ENCODE peak calls at places on chromosomes 4 and X, in nine cellular contexts. One of them, this sample, is unnamed.

GRCh38 chr4:5503295-5503694 is 205.1 kb downstream of the EVC2 start:
- DNase-seq in CD8-positive, alpha-beta T cell: no peak
- DNase-seq in bronchial epithelial cell: no peak
- DNase-seq in CD4-positive, alpha-beta T cell: no peak
- DNase-seq in AG10803: no peak
- DNase-seq in AG09309: no peak
- DNase-seq in WERI-Rb-1: no peak
- DNase-seq in ovary: no peak
- DNase-seq in BJ: no peak
- DNase-seq in this sample: no peak

GRCh38 chrX:120736989-120737388 is 107.1 kb upstream of the C1GALT1C1 start:
- DNase-seq in AG10803: no peak
- DNase-seq in BJ: no peak
- DNase-seq in ovary: no peak
- DNase-seq in bronchial epithelial cell: peak
- DNase-seq in CD8-positive, alpha-beta T cell: no peak
- DNase-seq in WERI-Rb-1: no peak
- DNase-seq in CD4-positive, alpha-beta T cell: no peak
- DNase-seq in AG09309: no peak
- DNase-seq in this sample: no peak

GRCh38 chrX:153732406-153732805 is 7.8 kb downstream of the ABCD1 start:
- DNase-seq in ovary: no peak
- DNase-seq in BJ: no peak
- DNase-seq in CD8-positive, alpha-beta T cell: no peak
- DNase-seq in AG10803: no peak
- DNase-seq in CD4-positive, alpha-beta T cell: no peak
- DNase-seq in AG09309: no peak
- DNase-seq in WERI-Rb-1: no peak
- DNase-seq in bronchial epithelial cell: peak
- DNase-seq in this sample: no peak

GRCh38 chr4:8383451-8384160 is 56.9 kb downstream of the ACOX3 start:
- DNase-seq in ovary: peak
- DNase-seq in AG09309: no peak
- DNase-seq in CD4-positive, alpha-beta T cell: no peak
- DNase-seq in AG10803: peak
- DNase-seq in BJ: peak
- DNase-seq in CD8-positive, alpha-beta T cell: no peak
- DNase-seq in WERI-Rb-1: no peak
- DNase-seq in bronchial epithelial cell: no peak
- DNase-seq in this sample: no peak

GRCh38 chr4:96767815-96768480 is 928.1 kb downstream of the PDHA2 start:
- DNase-seq in bronchial epithelial cell: peak
- DNase-seq in CD8-positive, alpha-beta T cell: no peak
- DNase-seq in WERI-Rb-1: no peak
- DNase-seq in ovary: no peak
- DNase-seq in BJ: no peak
- DNase-seq in AG09309: no peak
- DNase-seq in CD4-positive, alpha-beta T cell: no peak
- DNase-seq in AG10803: no peak
- DNase-seq in this sample: no peak

GRCh38 chr4:75950416-75950815 is 9.6 kb upstream of the NAAA start:
- DNase-seq in bronchial epithelial cell: no peak
- DNase-seq in AG10803: peak
- DNase-seq in ovary: no peak
- DNase-seq in BJ: no peak
- DNase-seq in AG09309: no peak
- DNase-seq in WERI-Rb-1: no peak
- DNase-seq in CD8-positive, alpha-beta T cell: no peak
- DNase-seq in CD4-positive, alpha-beta T cell: no peak
- DNase-seq in this sample: peak

GRCh38 chrX:25600776-25601175 is 537.4 kb upstream of the MAGEB18 start:
- DNase-seq in CD8-positive, alpha-beta T cell: no peak
- DNase-seq in bronchial epithelial cell: no peak
- DNase-seq in BJ: no peak
- DNase-seq in AG09309: no peak
- DNase-seq in ovary: no peak
- DNase-seq in CD4-positive, alpha-beta T cell: no peak
- DNase-seq in WERI-Rb-1: no peak
- DNase-seq in AG10803: no peak
- DNase-seq in this sample: no peak

GRCh38 chr4:10605746-10606482 is 78.7 kb downstream of the CLNK start:
- DNase-seq in ovary: no peak
- DNase-seq in WERI-Rb-1: no peak
- DNase-seq in bronchial epithelial cell: peak
- DNase-seq in CD8-positive, alpha-beta T cell: no peak
- DNase-seq in CD4-positive, alpha-beta T cell: no peak
- DNase-seq in AG10803: peak
- DNase-seq in BJ: no peak
- DNase-seq in AG09309: no peak
- DNase-seq in this sample: no peak

GRCh38 chrX:29297171-29297800 is 710.0 kb downstream of the IL1RAPL1 start:
- DNase-seq in BJ: no peak
- DNase-seq in AG10803: no peak
- DNase-seq in bronchial epithelial cell: no peak
- DNase-seq in ovary: no peak
- DNase-seq in CD4-positive, alpha-beta T cell: no peak
- DNase-seq in CD8-positive, alpha-beta T cell: no peak
- DNase-seq in WERI-Rb-1: no peak
- DNase-seq in AG09309: no peak
- DNase-seq in this sample: no peak

DNA sequence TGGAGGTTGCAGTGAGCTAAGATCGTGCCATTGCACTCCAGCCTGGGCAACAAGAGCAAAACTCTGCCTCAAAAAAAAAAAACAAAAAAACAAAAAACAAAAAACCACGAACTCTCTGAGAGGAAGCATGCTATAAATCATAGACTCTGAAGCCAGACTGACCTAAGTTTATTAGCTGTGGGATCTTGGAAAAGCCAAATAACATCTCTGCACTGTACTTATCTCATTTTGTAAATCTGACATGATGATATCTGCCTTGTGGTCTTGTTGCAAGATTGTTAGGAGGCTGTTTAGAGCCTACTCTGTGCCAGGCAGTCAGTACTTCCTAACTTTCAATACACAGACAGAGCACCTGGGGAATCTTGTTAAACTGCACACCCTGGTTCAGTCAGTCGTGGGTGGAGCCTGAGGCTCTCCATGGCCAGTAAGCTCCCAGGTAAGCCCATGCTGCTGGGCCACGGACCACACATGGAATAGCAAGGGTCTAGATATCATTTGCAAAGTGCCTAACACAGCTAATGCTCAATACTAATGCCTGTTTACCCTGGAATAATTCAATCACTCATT is 107.6 kb upstream of the SMIM10 start:
- DNase-seq in AG10803: no peak
- DNase-seq in AG09309: no peak
- DNase-seq in CD8-positive, alpha-beta T cell: no peak
- DNase-seq in WERI-Rb-1: no peak
- DNase-seq in ovary: no peak
- DNase-seq in bronchial epithelial cell: no peak
- DNase-seq in CD4-positive, alpha-beta T cell: no peak
- DNase-seq in BJ: no peak
- DNase-seq in this sample: no peak
- TF ChIP-seq CTCF in AG10803: no peak
- TF ChIP-seq CTCF in AG09309: no peak
- TF ChIP-seq CTCF in CD8-positive, alpha-beta T cell: no peak
- TF ChIP-seq CTCF in WERI-Rb-1: no peak
- TF ChIP-seq CTCF in ovary: no peak
- TF ChIP-seq CTCF in bronchial epithelial cell: no peak
- TF ChIP-seq CTCF in CD4-positive, alpha-beta T cell: no peak
- TF ChIP-seq CTCF in BJ: no peak
- TF ChIP-seq CTCF in this sample: no peak

GRCh38 chr4:149914521-149915115 is 99.0 kb upstream of the IQCM start:
- DNase-seq in BJ: no peak
- DNase-seq in ovary: no peak
- DNase-seq in AG09309: peak
- DNase-seq in WERI-Rb-1: peak
- DNase-seq in CD4-positive, alpha-beta T cell: no peak
- DNase-seq in CD8-positive, alpha-beta T cell: no peak
- DNase-seq in AG10803: peak
- DNase-seq in bronchial epithelial cell: peak
- DNase-seq in this sample: no peak
- TF ChIP-seq CTCF in BJ: peak
- TF ChIP-seq CTCF in ovary: no peak
- TF ChIP-seq CTCF in AG09309: peak
- TF ChIP-seq CTCF in WERI-Rb-1: peak
- TF ChIP-seq CTCF in CD4-positive, alpha-beta T cell: peak
- TF ChIP-seq CTCF in CD8-positive, alpha-beta T cell: no peak
- TF ChIP-seq CTCF in AG10803: peak
- TF ChIP-seq CTCF in bronchial epithelial cell: peak
- TF ChIP-seq CTCF in this sample: peak

GRCh38 chr4:110621839-110622751 is 782 bp downstream of the PITX2 start:
- DNase-seq in AG09309: no peak
- DNase-seq in bronchial epithelial cell: no peak
- DNase-seq in CD4-positive, alpha-beta T cell: no peak
- DNase-seq in CD8-positive, alpha-beta T cell: no peak
- DNase-seq in ovary: no peak
- DNase-seq in AG10803: no peak
- DNase-seq in WERI-Rb-1: peak
- DNase-seq in BJ: no peak
- DNase-seq in this sample: no peak

GRCh38 chr4:110619001-110619350 is 3.9 kb downstream of the PITX2 start:
- DNase-seq in AG09309: no peak
- DNase-seq in AG10803: no peak
- DNase-seq in bronchial epithelial cell: no peak
- DNase-seq in ovary: no peak
- DNase-seq in WERI-Rb-1: no peak
- DNase-seq in BJ: no peak
- DNase-seq in CD8-positive, alpha-beta T cell: no peak
- DNase-seq in CD4-positive, alpha-beta T cell: no peak
- DNase-seq in this sample: no peak

GRCh38 chr4:110619401-110620247 is 3.3 kb downstream of the PITX2 start:
- DNase-seq in CD4-positive, alpha-beta T cell: no peak
- DNase-seq in BJ: no peak
- DNase-seq in bronchial epithelial cell: no peak
- DNase-seq in WERI-Rb-1: no peak
- DNase-seq in CD8-positive, alpha-beta T cell: no peak
- DNase-seq in AG09309: no peak
- DNase-seq in ovary: no peak
- DNase-seq in AG10803: no peak
- DNase-seq in this sample: no peak

GRCh38 chr4:110621328-110621812 is 1.5 kb downstream of the PITX2 start:
- DNase-seq in ovary: no peak
- DNase-seq in CD4-positive, alpha-beta T cell: no peak
- DNase-seq in BJ: no peak
- DNase-seq in bronchial epithelial cell: no peak
- DNase-seq in CD8-positive, alpha-beta T cell: no peak
- DNase-seq in AG09309: no peak
- DNase-seq in AG10803: no peak
- DNase-seq in WERI-Rb-1: no peak
- DNase-seq in this sample: no peak

DNA sequence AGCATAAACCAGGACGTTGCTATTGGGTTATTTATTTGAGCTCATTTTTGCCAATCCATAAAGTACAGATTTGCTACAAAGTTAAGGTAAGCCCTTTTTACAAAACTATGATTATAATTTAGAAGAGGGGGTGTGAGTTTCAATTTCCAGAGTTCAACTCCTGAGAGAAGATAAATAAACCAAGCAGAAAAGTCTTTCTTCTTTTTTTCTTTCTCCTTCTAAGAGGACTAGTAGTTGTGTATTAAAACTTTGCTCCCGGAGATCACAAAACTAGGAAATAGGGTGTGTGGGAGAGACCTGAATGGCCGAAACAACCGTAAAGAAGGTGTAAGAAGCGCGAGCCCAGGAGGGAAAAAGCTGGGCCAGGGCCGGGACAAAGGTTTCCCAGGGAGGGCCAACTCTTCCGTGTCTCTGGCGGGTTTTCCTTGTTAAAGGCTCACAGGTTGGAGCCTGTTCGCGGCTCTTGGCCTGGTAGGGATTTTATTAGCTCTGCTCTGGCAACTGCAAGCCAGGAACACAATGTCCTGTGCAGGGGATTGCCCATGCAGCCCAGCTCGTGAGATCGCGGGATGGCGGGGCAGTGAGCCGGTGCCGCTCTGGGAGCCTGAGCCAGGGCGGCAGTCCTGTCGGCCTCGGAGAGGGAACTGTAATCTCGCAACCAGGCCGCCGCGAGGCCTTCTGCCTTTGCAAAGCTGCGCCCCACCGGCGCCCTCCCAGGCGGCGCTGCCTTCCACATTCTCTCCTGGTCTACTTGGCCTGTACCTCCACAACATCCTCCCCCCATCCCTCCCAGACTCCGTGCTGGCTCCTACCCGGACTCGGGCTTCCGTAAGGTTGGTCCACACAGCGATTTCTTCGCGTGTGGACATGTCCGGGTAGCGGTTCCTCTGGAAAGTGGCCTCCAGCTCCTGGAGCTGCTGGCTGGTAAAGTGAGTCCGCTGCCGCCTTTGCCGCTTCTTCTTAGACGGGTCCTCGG is 2.2 kb downstream of the PITX2 start:
- DNase-seq in AG09309: no peak
- DNase-seq in CD4-positive, alpha-beta T cell: no peak
- DNase-seq in BJ: no peak
- DNase-seq in bronchial epithelial cell: no peak
- DNase-seq in WERI-Rb-1: peak
- DNase-seq in CD8-positive, alpha-beta T cell: no peak
- DNase-seq in ovary: no peak
- DNase-seq in AG10803: no peak
- DNase-seq in this sample: no peak
- TF ChIP-seq CTCF in AG09309: no peak
- TF ChIP-seq CTCF in CD4-positive, alpha-beta T cell: no peak
- TF ChIP-seq CTCF in BJ: no peak
- TF ChIP-seq CTCF in bronchial epithelial cell: no peak
- TF ChIP-seq CTCF in WERI-Rb-1: peak
- TF ChIP-seq CTCF in CD8-positive, alpha-beta T cell: no peak
- TF ChIP-seq CTCF in ovary: no peak
- TF ChIP-seq CTCF in AG10803: no peak
- TF ChIP-seq CTCF in this sample: no peak

DNA sequence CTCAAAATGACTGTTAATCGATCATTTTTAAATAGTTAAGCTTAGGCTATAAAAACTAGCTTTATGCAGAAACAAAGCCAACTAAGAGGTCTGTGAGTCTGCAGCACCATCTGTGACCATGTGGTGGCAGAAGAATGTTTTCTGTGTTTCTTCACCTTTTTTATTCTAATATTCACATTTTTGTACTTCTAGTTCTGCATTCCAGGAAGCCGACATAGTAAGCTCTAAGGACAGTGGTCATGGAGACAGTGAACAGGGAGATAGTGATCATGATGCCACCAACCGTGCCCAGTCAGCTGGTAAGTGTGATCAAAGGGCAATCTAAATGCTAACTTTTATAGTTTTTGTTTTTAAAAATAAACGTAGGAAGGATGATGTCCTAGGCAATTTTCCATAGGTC is 5.6 kb downstream of the PCDH10 start:
- DNase-seq in AG09309: no peak
- DNase-seq in CD8-positive, alpha-beta T cell: no peak
- DNase-seq in BJ: no peak
- DNase-seq in WERI-Rb-1: peak
- DNase-seq in CD4-positive, alpha-beta T cell: no peak
- DNase-seq in AG10803: peak
- DNase-seq in ovary: no peak
- DNase-seq in bronchial epithelial cell: peak
- DNase-seq in this sample: no peak
- TF ChIP-seq CTCF in AG09309: peak
- TF ChIP-seq CTCF in CD8-positive, alpha-beta T cell: no peak
- TF ChIP-seq CTCF in BJ: peak
- TF ChIP-seq CTCF in WERI-Rb-1: peak
- TF ChIP-seq CTCF in CD4-positive, alpha-beta T cell: no peak
- TF ChIP-seq CTCF in AG10803: peak
- TF ChIP-seq CTCF in ovary: no peak
- TF ChIP-seq CTCF in bronchial epithelial cell: peak
- TF ChIP-seq CTCF in this sample: peak